ENCODE peak calls at places on chromosomes 11 and 22, in nine cellular contexts. One of them, this sample, is unnamed.

GRCh38 chr22:37819100-37819433 is 4.1 kb upstream of the GALR3 start:
- DNase-seq in T-helper 9 cell: no peak
- DNase-seq in ovary: no peak
- DNase-seq in activated T-cell treated with anti-CD3 and anti-CD28 coated beads, Interleukin-2, amount 50 U/mL, for 1 hour: no peak
- DNase-seq in activated naive CD8-positive, alpha-beta T cell treated with anti-CD3 and anti-CD28 coated beads for 36 hours: no peak
- DNase-seq in CD4-positive, CD25-positive, alpha-beta regulatory T cell: no peak
- DNase-seq in A673: no peak
- DNase-seq in ELF-1: no peak
- DNase-seq in activated CD4-positive, alpha-beta T cell treated with anti-CD3 and anti-CD28 coated beads, Interleukin-2, amount 50 U/mL, for 24 hours: no peak
- DNase-seq in this sample: no peak

GRCh38 chr11:66579017-66579606 is 10.7 kb upstream of the CTSF start:
- DNase-seq in activated T-cell treated with anti-CD3 and anti-CD28 coated beads, Interleukin-2, amount 50 U/mL, for 1 hour: peak; percentile 83
- DNase-seq in activated naive CD8-positive, alpha-beta T cell treated with anti-CD3 and anti-CD28 coated beads for 36 hours: peak; percentile 79
- DNase-seq in ELF-1: peak; percentile 86
- DNase-seq in activated CD4-positive, alpha-beta T cell treated with anti-CD3 and anti-CD28 coated beads, Interleukin-2, amount 50 U/mL, for 24 hours: peak; percentile 82
- DNase-seq in A673: peak; percentile 84
- DNase-seq in T-helper 9 cell: peak; percentile 83
- DNase-seq in CD4-positive, CD25-positive, alpha-beta regulatory T cell: peak; percentile 53
- DNase-seq in ovary: peak; percentile 77
- DNase-seq in this sample: peak; percentile 56

GRCh38 chr22:39090426-39091064 is 6.5 kb upstream of the APOBEC3H start:
- DNase-seq in activated CD4-positive, alpha-beta T cell treated with anti-CD3 and anti-CD28 coated beads, Interleukin-2, amount 50 U/mL, for 24 hours: peak; percentile 49
- DNase-seq in activated T-cell treated with anti-CD3 and anti-CD28 coated beads, Interleukin-2, amount 50 U/mL, for 1 hour: peak; percentile 84
- DNase-seq in ovary: no peak
- DNase-seq in CD4-positive, CD25-positive, alpha-beta regulatory T cell: peak; percentile 97
- DNase-seq in activated naive CD8-positive, alpha-beta T cell treated with anti-CD3 and anti-CD28 coated beads for 36 hours: peak; percentile 85
- DNase-seq in T-helper 9 cell: peak; percentile 78
- DNase-seq in ELF-1: no peak
- DNase-seq in A673: no peak
- DNase-seq in this sample: peak; percentile 91

GRCh38 chr11:44711772-44712608 is 14.8 kb upstream of the TSPAN18 start:
- DNase-seq in CD4-positive, CD25-positive, alpha-beta regulatory T cell: no peak
- DNase-seq in ELF-1: no peak
- DNase-seq in activated CD4-positive, alpha-beta T cell treated with anti-CD3 and anti-CD28 coated beads, Interleukin-2, amount 50 U/mL, for 24 hours: no peak
- DNase-seq in activated naive CD8-positive, alpha-beta T cell treated with anti-CD3 and anti-CD28 coated beads for 36 hours: no peak
- DNase-seq in A673: no peak
- DNase-seq in ovary: no peak
- DNase-seq in T-helper 9 cell: no peak
- DNase-seq in activated T-cell treated with anti-CD3 and anti-CD28 coated beads, Interleukin-2, amount 50 U/mL, for 1 hour: no peak
- DNase-seq in this sample: no peak

GRCh38 chr22:49979587-49980264 is 19.2 kb downstream of the PIM3 start:
- DNase-seq in activated naive CD8-positive, alpha-beta T cell treated with anti-CD3 and anti-CD28 coated beads for 36 hours: no peak
- DNase-seq in T-helper 9 cell: no peak
- DNase-seq in A673: peak; percentile 67
- DNase-seq in activated CD4-positive, alpha-beta T cell treated with anti-CD3 and anti-CD28 coated beads, Interleukin-2, amount 50 U/mL, for 24 hours: no peak
- DNase-seq in CD4-positive, CD25-positive, alpha-beta regulatory T cell: peak; percentile 61
- DNase-seq in activated T-cell treated with anti-CD3 and anti-CD28 coated beads, Interleukin-2, amount 50 U/mL, for 1 hour: no peak
- DNase-seq in ovary: no peak
- DNase-seq in ELF-1: no peak
- DNase-seq in this sample: peak; percentile 38

GRCh38 chr11:30016588-30017363 is at the start of gene KCNA4:
- DNase-seq in activated naive CD8-positive, alpha-beta T cell treated with anti-CD3 and anti-CD28 coated beads for 36 hours: peak; percentile 24
- DNase-seq in CD4-positive, CD25-positive, alpha-beta regulatory T cell: no peak
- DNase-seq in ELF-1: peak; percentile 63
- DNase-seq in ovary: no peak
- DNase-seq in activated T-cell treated with anti-CD3 and anti-CD28 coated beads, Interleukin-2, amount 50 U/mL, for 1 hour: no peak
- DNase-seq in A673: peak; percentile 68
- DNase-seq in activated CD4-positive, alpha-beta T cell treated with anti-CD3 and anti-CD28 coated beads, Interleukin-2, amount 50 U/mL, for 24 hours: no peak
- DNase-seq in T-helper 9 cell: no peak
- DNase-seq in this sample: no peak

GRCh38 chr22:29003975-29004646 is 57.5 kb downstream of the C22orf31 start:
- DNase-seq in activated naive CD8-positive, alpha-beta T cell treated with anti-CD3 and anti-CD28 coated beads for 36 hours: no peak
- DNase-seq in activated CD4-positive, alpha-beta T cell treated with anti-CD3 and anti-CD28 coated beads, Interleukin-2, amount 50 U/mL, for 24 hours: no peak
- DNase-seq in CD4-positive, CD25-positive, alpha-beta regulatory T cell: no peak
- DNase-seq in ELF-1: peak; percentile 72
- DNase-seq in ovary: no peak
- DNase-seq in T-helper 9 cell: no peak
- DNase-seq in activated T-cell treated with anti-CD3 and anti-CD28 coated beads, Interleukin-2, amount 50 U/mL, for 1 hour: no peak
- DNase-seq in A673: no peak
- DNase-seq in this sample: peak; percentile 48

GRCh38 chr11:72319261-72319660 is 75.3 kb upstream of the PHOX2A start:
- DNase-seq in activated T-cell treated with anti-CD3 and anti-CD28 coated beads, Interleukin-2, amount 50 U/mL, for 1 hour: no peak
- DNase-seq in ovary: no peak
- DNase-seq in activated naive CD8-positive, alpha-beta T cell treated with anti-CD3 and anti-CD28 coated beads for 36 hours: no peak
- DNase-seq in T-helper 9 cell: no peak
- DNase-seq in A673: no peak
- DNase-seq in ELF-1: no peak
- DNase-seq in CD4-positive, CD25-positive, alpha-beta regulatory T cell: no peak
- DNase-seq in activated CD4-positive, alpha-beta T cell treated with anti-CD3 and anti-CD28 coated beads, Interleukin-2, amount 50 U/mL, for 24 hours: no peak
- DNase-seq in this sample: no peak

GRCh38 chr11:35084817-35085424 is 54.0 kb upstream of the CD44 start:
- DNase-seq in CD4-positive, CD25-positive, alpha-beta regulatory T cell: no peak
- DNase-seq in activated naive CD8-positive, alpha-beta T cell treated with anti-CD3 and anti-CD28 coated beads for 36 hours: no peak
- DNase-seq in activated T-cell treated with anti-CD3 and anti-CD28 coated beads, Interleukin-2, amount 50 U/mL, for 1 hour: no peak
- DNase-seq in A673: no peak
- DNase-seq in T-helper 9 cell: no peak
- DNase-seq in activated CD4-positive, alpha-beta T cell treated with anti-CD3 and anti-CD28 coated beads, Interleukin-2, amount 50 U/mL, for 24 hours: no peak
- DNase-seq in ovary: no peak
- DNase-seq in ELF-1: no peak
- DNase-seq in this sample: no peak

GRCh38 chr11:119062779-119063178 is 4.8 kb upstream of the VPS11 start:
- DNase-seq in activated naive CD8-positive, alpha-beta T cell treated with anti-CD3 and anti-CD28 coated beads for 36 hours: no peak
- DNase-seq in T-helper 9 cell: no peak
- DNase-seq in ovary: peak; percentile 57
- DNase-seq in activated CD4-positive, alpha-beta T cell treated with anti-CD3 and anti-CD28 coated beads, Interleukin-2, amount 50 U/mL, for 24 hours: no peak
- DNase-seq in A673: no peak
- DNase-seq in ELF-1: no peak
- DNase-seq in CD4-positive, CD25-positive, alpha-beta regulatory T cell: no peak
- DNase-seq in activated T-cell treated with anti-CD3 and anti-CD28 coated beads, Interleukin-2, amount 50 U/mL, for 1 hour: no peak
- DNase-seq in this sample: peak; percentile 45

GRCh38 chr11:130448416-130449068 is at the start of gene ADAMTS15:
- DNase-seq in T-helper 9 cell: no peak
- DNase-seq in ovary: peak; percentile 48
- DNase-seq in CD4-positive, CD25-positive, alpha-beta regulatory T cell: peak; percentile 44
- DNase-seq in activated T-cell treated with anti-CD3 and anti-CD28 coated beads, Interleukin-2, amount 50 U/mL, for 1 hour: no peak
- DNase-seq in activated CD4-positive, alpha-beta T cell treated with anti-CD3 and anti-CD28 coated beads, Interleukin-2, amount 50 U/mL, for 24 hours: no peak
- DNase-seq in activated naive CD8-positive, alpha-beta T cell treated with anti-CD3 and anti-CD28 coated beads for 36 hours: peak; percentile 53
- DNase-seq in A673: peak; percentile 97
- DNase-seq in ELF-1: peak; percentile 94
- DNase-seq in this sample: peak; percentile 72

GRCh38 chr22:16949561-16949960 is 58.5 kb downstream of the GAB4 start:
- DNase-seq in T-helper 9 cell: no peak
- DNase-seq in activated T-cell treated with anti-CD3 and anti-CD28 coated beads, Interleukin-2, amount 50 U/mL, for 1 hour: no peak
- DNase-seq in CD4-positive, CD25-positive, alpha-beta regulatory T cell: no peak
- DNase-seq in ovary: no peak
- DNase-seq in A673: no peak
- DNase-seq in activated CD4-positive, alpha-beta T cell treated with anti-CD3 and anti-CD28 coated beads, Interleukin-2, amount 50 U/mL, for 24 hours: no peak
- DNase-seq in activated naive CD8-positive, alpha-beta T cell treated with anti-CD3 and anti-CD28 coated beads for 36 hours: peak; percentile 27
- DNase-seq in ELF-1: no peak
- DNase-seq in this sample: no peak

GRCh38 chr22:45441158-45441557 is 27.7 kb downstream of the RIBC2 start:
- DNase-seq in A673: peak; percentile 64
- DNase-seq in T-helper 9 cell: no peak
- DNase-seq in activated CD4-positive, alpha-beta T cell treated with anti-CD3 and anti-CD28 coated beads, Interleukin-2, amount 50 U/mL, for 24 hours: peak; percentile 5
- DNase-seq in ELF-1: peak; percentile 81
- DNase-seq in ovary: peak; percentile 70
- DNase-seq in activated T-cell treated with anti-CD3 and anti-CD28 coated beads, Interleukin-2, amount 50 U/mL, for 1 hour: peak; percentile 38
- DNase-seq in activated naive CD8-positive, alpha-beta T cell treated with anti-CD3 and anti-CD28 coated beads for 36 hours: peak; percentile 18
- DNase-seq in CD4-positive, CD25-positive, alpha-beta regulatory T cell: peak; percentile 61
- DNase-seq in this sample: peak; percentile 44

GRCh38 chr11:86196924-86197323 is 47.6 kb upstream of the EED start:
- DNase-seq in activated CD4-positive, alpha-beta T cell treated with anti-CD3 and anti-CD28 coated beads, Interleukin-2, amount 50 U/mL, for 24 hours: no peak
- DNase-seq in T-helper 9 cell: no peak
- DNase-seq in activated naive CD8-positive, alpha-beta T cell treated with anti-CD3 and anti-CD28 coated beads for 36 hours: no peak
- DNase-seq in ELF-1: no peak
- DNase-seq in ovary: no peak
- DNase-seq in CD4-positive, CD25-positive, alpha-beta regulatory T cell: no peak
- DNase-seq in activated T-cell treated with anti-CD3 and anti-CD28 coated beads, Interleukin-2, amount 50 U/mL, for 1 hour: no peak
- DNase-seq in A673: no peak
- DNase-seq in this sample: no peak

GRCh38 chr11:27215471-27216267 is 147.3 kb downstream of the CCDC34 start:
- DNase-seq in activated CD4-positive, alpha-beta T cell treated with anti-CD3 and anti-CD28 coated beads, Interleukin-2, amount 50 U/mL, for 24 hours: no peak
- DNase-seq in ELF-1: peak; percentile 19
- DNase-seq in T-helper 9 cell: no peak
- DNase-seq in ovary: peak; percentile 42
- DNase-seq in A673: no peak
- DNase-seq in activated T-cell treated with anti-CD3 and anti-CD28 coated beads, Interleukin-2, amount 50 U/mL, for 1 hour: no peak
- DNase-seq in activated naive CD8-positive, alpha-beta T cell treated with anti-CD3 and anti-CD28 coated beads for 36 hours: no peak
- DNase-seq in CD4-positive, CD25-positive, alpha-beta regulatory T cell: no peak
- DNase-seq in this sample: no peak

GRCh38 chr11:133347988-133348387 is 184.3 kb downstream of the OPCML start:
- DNase-seq in T-helper 9 cell: no peak
- DNase-seq in ELF-1: no peak
- DNase-seq in activated CD4-positive, alpha-beta T cell treated with anti-CD3 and anti-CD28 coated beads, Interleukin-2, amount 50 U/mL, for 24 hours: no peak
- DNase-seq in activated naive CD8-positive, alpha-beta T cell treated with anti-CD3 and anti-CD28 coated beads for 36 hours: no peak
- DNase-seq in ovary: no peak
- DNase-seq in activated T-cell treated with anti-CD3 and anti-CD28 coated beads, Interleukin-2, amount 50 U/mL, for 1 hour: no peak
- DNase-seq in A673: no peak
- DNase-seq in CD4-positive, CD25-positive, alpha-beta regulatory T cell: no peak
- DNase-seq in this sample: peak; percentile 86

GRCh38 chr11:114239632-114240224 is 56.5 kb upstream of the NNMT start:
- DNase-seq in activated naive CD8-positive, alpha-beta T cell treated with anti-CD3 and anti-CD28 coated beads for 36 hours: no peak
- DNase-seq in ELF-1: no peak
- DNase-seq in activated T-cell treated with anti-CD3 and anti-CD28 coated beads, Interleukin-2, amount 50 U/mL, for 1 hour: no peak
- DNase-seq in T-helper 9 cell: no peak
- DNase-seq in activated CD4-positive, alpha-beta T cell treated with anti-CD3 and anti-CD28 coated beads, Interleukin-2, amount 50 U/mL, for 24 hours: no peak
- DNase-seq in A673: no peak
- DNase-seq in ovary: no peak
- DNase-seq in CD4-positive, CD25-positive, alpha-beta regulatory T cell: no peak
- DNase-seq in this sample: no peak

GRCh38 chr11:88345408-88345807 is 7.9 kb upstream of the CTSC start:
- DNase-seq in ovary: no peak
- DNase-seq in T-helper 9 cell: no peak
- DNase-seq in CD4-positive, CD25-positive, alpha-beta regulatory T cell: no peak
- DNase-seq in ELF-1: no peak
- DNase-seq in activated CD4-positive, alpha-beta T cell treated with anti-CD3 and anti-CD28 coated beads, Interleukin-2, amount 50 U/mL, for 24 hours: no peak
- DNase-seq in activated naive CD8-positive, alpha-beta T cell treated with anti-CD3 and anti-CD28 coated beads for 36 hours: no peak
- DNase-seq in A673: no peak
- DNase-seq in activated T-cell treated with anti-CD3 and anti-CD28 coated beads, Interleukin-2, amount 50 U/mL, for 1 hour: no peak
- DNase-seq in this sample: peak; percentile 58

GRCh38 chr11:118443590-118444218 is 7.4 kb downstream of the KMT2A start:
- DNase-seq in activated T-cell treated with anti-CD3 and anti-CD28 coated beads, Interleukin-2, amount 50 U/mL, for 1 hour: no peak
- DNase-seq in ELF-1: no peak
- DNase-seq in ovary: no peak
- DNase-seq in T-helper 9 cell: no peak
- DNase-seq in A673: no peak
- DNase-seq in activated naive CD8-positive, alpha-beta T cell treated with anti-CD3 and anti-CD28 coated beads for 36 hours: no peak
- DNase-seq in CD4-positive, CD25-positive, alpha-beta regulatory T cell: no peak
- DNase-seq in activated CD4-positive, alpha-beta T cell treated with anti-CD3 and anti-CD28 coated beads, Interleukin-2, amount 50 U/mL, for 24 hours: no peak
- DNase-seq in this sample: no peak

GRCh38 chr11:67276821-67277230 is 10.6 kb downstream of the GRK2 start:
- DNase-seq in T-helper 9 cell: no peak
- DNase-seq in A673: peak; percentile 36
- DNase-seq in ELF-1: peak; percentile 68
- DNase-seq in activated naive CD8-positive, alpha-beta T cell treated with anti-CD3 and anti-CD28 coated beads for 36 hours: peak; percentile 76
- DNase-seq in CD4-positive, CD25-positive, alpha-beta regulatory T cell: peak; percentile 60
- DNase-seq in activated T-cell treated with anti-CD3 and anti-CD28 coated beads, Interleukin-2, amount 50 U/mL, for 1 hour: peak; percentile 62
- DNase-seq in activated CD4-positive, alpha-beta T cell treated with anti-CD3 and anti-CD28 coated beads, Interleukin-2, amount 50 U/mL, for 24 hours: no peak
- DNase-seq in ovary: no peak
- DNase-seq in this sample: no peak

GRCh38 chr11:63793163-63793562 is 20.1 kb upstream of the SPINDOC start:
- DNase-seq in ovary: no peak
- DNase-seq in ELF-1: no peak
- DNase-seq in activated naive CD8-positive, alpha-beta T cell treated with anti-CD3 and anti-CD28 coated beads for 36 hours: no peak
- DNase-seq in activated T-cell treated with anti-CD3 and anti-CD28 coated beads, Interleukin-2, amount 50 U/mL, for 1 hour: no peak
- DNase-seq in activated CD4-positive, alpha-beta T cell treated with anti-CD3 and anti-CD28 coated beads, Interleukin-2, amount 50 U/mL, for 24 hours: no peak
- DNase-seq in CD4-positive, CD25-positive, alpha-beta regulatory T cell: no peak
- DNase-seq in A673: no peak
- DNase-seq in T-helper 9 cell: no peak
- DNase-seq in this sample: no peak

GRCh38 chr11:116485425-116485824 is 287.4 kb downstream of the BUD13 start:
- DNase-seq in T-helper 9 cell: no peak
- DNase-seq in A673: no peak
- DNase-seq in ovary: no peak
- DNase-seq in activated CD4-positive, alpha-beta T cell treated with anti-CD3 and anti-CD28 coated beads, Interleukin-2, amount 50 U/mL, for 24 hours: no peak
- DNase-seq in activated naive CD8-positive, alpha-beta T cell treated with anti-CD3 and anti-CD28 coated beads for 36 hours: no peak
- DNase-seq in CD4-positive, CD25-positive, alpha-beta regulatory T cell: no peak
- DNase-seq in ELF-1: no peak
- DNase-seq in activated T-cell treated with anti-CD3 and anti-CD28 coated beads, Interleukin-2, amount 50 U/mL, for 1 hour: no peak
- DNase-seq in this sample: no peak

GRCh38 chr11:69646493-69647201 is 5.7 kb downstream of the CCND1 start:
- DNase-seq in activated CD4-positive, alpha-beta T cell treated with anti-CD3 and anti-CD28 coated beads, Interleukin-2, amount 50 U/mL, for 24 hours: no peak
- DNase-seq in ovary: no peak
- DNase-seq in ELF-1: peak; percentile 28
- DNase-seq in A673: peak; percentile 77
- DNase-seq in activated naive CD8-positive, alpha-beta T cell treated with anti-CD3 and anti-CD28 coated beads for 36 hours: no peak
- DNase-seq in activated T-cell treated with anti-CD3 and anti-CD28 coated beads, Interleukin-2, amount 50 U/mL, for 1 hour: no peak
- DNase-seq in CD4-positive, CD25-positive, alpha-beta regulatory T cell: no peak
- DNase-seq in T-helper 9 cell: no peak
- DNase-seq in this sample: no peak

GRCh38 chr11:116427903-116428637 is 344.7 kb downstream of the BUD13 start:
- DNase-seq in activated naive CD8-positive, alpha-beta T cell treated with anti-CD3 and anti-CD28 coated beads for 36 hours: no peak
- DNase-seq in CD4-positive, CD25-positive, alpha-beta regulatory T cell: no peak
- DNase-seq in A673: peak; percentile 15
- DNase-seq in ovary: no peak
- DNase-seq in T-helper 9 cell: no peak
- DNase-seq in ELF-1: no peak
- DNase-seq in activated T-cell treated with anti-CD3 and anti-CD28 coated beads, Interleukin-2, amount 50 U/mL, for 1 hour: no peak
- DNase-seq in activated CD4-positive, alpha-beta T cell treated with anti-CD3 and anti-CD28 coated beads, Interleukin-2, amount 50 U/mL, for 24 hours: no peak
- DNase-seq in this sample: no peak

GRCh38 chr22:45376703-45377102 is 36.7 kb downstream of the SMC1B start:
- DNase-seq in A673: no peak
- DNase-seq in T-helper 9 cell: no peak
- DNase-seq in ELF-1: no peak
- DNase-seq in activated naive CD8-positive, alpha-beta T cell treated with anti-CD3 and anti-CD28 coated beads for 36 hours: no peak
- DNase-seq in CD4-positive, CD25-positive, alpha-beta regulatory T cell: no peak
- DNase-seq in activated T-cell treated with anti-CD3 and anti-CD28 coated beads, Interleukin-2, amount 50 U/mL, for 1 hour: no peak
- DNase-seq in ovary: peak; percentile 65
- DNase-seq in activated CD4-positive, alpha-beta T cell treated with anti-CD3 and anti-CD28 coated beads, Interleukin-2, amount 50 U/mL, for 24 hours: no peak
- DNase-seq in this sample: no peak

GRCh38 chr11:118622376-118623290 is 15.2 kb downstream of the PHLDB1 start:
- DNase-seq in ELF-1: peak; percentile 23
- DNase-seq in ovary: no peak
- DNase-seq in CD4-positive, CD25-positive, alpha-beta regulatory T cell: no peak
- DNase-seq in activated T-cell treated with anti-CD3 and anti-CD28 coated beads, Interleukin-2, amount 50 U/mL, for 1 hour: no peak
- DNase-seq in activated naive CD8-positive, alpha-beta T cell treated with anti-CD3 and anti-CD28 coated beads for 36 hours: no peak
- DNase-seq in activated CD4-positive, alpha-beta T cell treated with anti-CD3 and anti-CD28 coated beads, Interleukin-2, amount 50 U/mL, for 24 hours: no peak
- DNase-seq in A673: peak; percentile 83
- DNase-seq in T-helper 9 cell: no peak
- DNase-seq in this sample: peak; percentile 94

GRCh38 chr11:2507212-2507901 is 62.5 kb downstream of the KCNQ1 start:
- DNase-seq in activated naive CD8-positive, alpha-beta T cell treated with anti-CD3 and anti-CD28 coated beads for 36 hours: no peak
- DNase-seq in T-helper 9 cell: no peak
- DNase-seq in activated T-cell treated with anti-CD3 and anti-CD28 coated beads, Interleukin-2, amount 50 U/mL, for 1 hour: no peak
- DNase-seq in ovary: no peak
- DNase-seq in CD4-positive, CD25-positive, alpha-beta regulatory T cell: no peak
- DNase-seq in ELF-1: no peak
- DNase-seq in A673: no peak
- DNase-seq in activated CD4-positive, alpha-beta T cell treated with anti-CD3 and anti-CD28 coated beads, Interleukin-2, amount 50 U/mL, for 24 hours: no peak
- DNase-seq in this sample: no peak

This sample was measured in bronchial epithelial cell.